ENCODE peak calls at places on chromosomes 3 and 15, in seven cellular contexts. P is fibroblast of pulmonary artery, X is left lung, J is body of pancreas, U is psoas muscle, V is adipocyte, C is upper lobe of right lung. W is an unnamed sample.

GRCh38 chr15:38252481-38253311 is at the start of gene SPRED1:
- DNase-seq in P (peak), X (peak), J (peak), U (peak), V (peak), C (peak), W (peak)

GRCh38 chr3:98690876-98691275 is 72.3 kb upstream of the ST3GAL6 start:
- DNase-seq in P (peak), X (no peak), J (no peak), U (no peak), V (peak), C (no peak), W (peak)

GRCh38 chr3:138640537-138640936 is 32.0 kb downstream of the FAIM start:
- DNase-seq in P (no peak), X (no peak), J (no peak), U (no peak), V (no peak), C (no peak), W (no peak)

GRCh38 chr3:132038198-132038825 is 3.5 kb upstream of the CPNE4 start:
- DNase-seq in P (peak), X (no peak), J (no peak), U (no peak), V (peak), C (no peak), W (peak)

GRCh38 chr3:125075738-125076137 is 19.9 kb upstream of the HEG1 start:
- DNase-seq in P (no peak), X (no peak), J (no peak), U (no peak), V (no peak), C (no peak), W (no peak)

GRCh38 chr3:126979076-126979628 is 3.8 kb upstream of the PLXNA1 start:
- DNase-seq in P (no peak), X (peak), J (no peak), U (no peak), V (no peak), C (no peak), W (peak)

GRCh38 chr15:70505971-70506887 is 257.1 kb downstream of the UACA start:
- DNase-seq in P (no peak), X (no peak), J (no peak), U (no peak), V (no peak), C (peak), W (no peak)

GRCh38 chr15:71802770-71803169 is 7.6 kb upstream of the NR2E3 start:
- DNase-seq in P (no peak), X (no peak), J (peak), U (no peak), V (no peak), C (no peak), W (no peak)

GRCh38 chr3:64329037-64329436 is 103.8 kb upstream of the PRICKLE2 start:
- DNase-seq in P (no peak), X (no peak), J (no peak), U (no peak), V (no peak), C (no peak), W (no peak)

GRCh38 chr3:194279701-194280360 is 71.3 kb downstream of the CPN2 start:
- DNase-seq in P (no peak), X (no peak), J (no peak), U (no peak), V (no peak), C (peak), W (no peak)

GRCh38 chr3:179324270-179324754 is 1.5 kb downstream of the ZNF639 start:
- DNase-seq in P (peak), X (no peak), J (no peak), U (no peak), V (peak), C (no peak), W (peak)

GRCh38 chr3:127577448-127577847 is 13.1 kb downstream of the TPRA1 start:
- DNase-seq in P (no peak), X (no peak), J (no peak), U (no peak), V (no peak), C (no peak), W (no peak)

GRCh38 chr3:192331749-192332385 is 395.5 kb downstream of the FGF12 start:
- DNase-seq in P (no peak), X (no peak), J (no peak), U (no peak), V (no peak), C (no peak), W (no peak)
- H3K4me3 ChIP-seq in P (no peak), X (no peak), J (no peak), U (peak), V (no peak), C (no peak), W (no peak)

DNA sequence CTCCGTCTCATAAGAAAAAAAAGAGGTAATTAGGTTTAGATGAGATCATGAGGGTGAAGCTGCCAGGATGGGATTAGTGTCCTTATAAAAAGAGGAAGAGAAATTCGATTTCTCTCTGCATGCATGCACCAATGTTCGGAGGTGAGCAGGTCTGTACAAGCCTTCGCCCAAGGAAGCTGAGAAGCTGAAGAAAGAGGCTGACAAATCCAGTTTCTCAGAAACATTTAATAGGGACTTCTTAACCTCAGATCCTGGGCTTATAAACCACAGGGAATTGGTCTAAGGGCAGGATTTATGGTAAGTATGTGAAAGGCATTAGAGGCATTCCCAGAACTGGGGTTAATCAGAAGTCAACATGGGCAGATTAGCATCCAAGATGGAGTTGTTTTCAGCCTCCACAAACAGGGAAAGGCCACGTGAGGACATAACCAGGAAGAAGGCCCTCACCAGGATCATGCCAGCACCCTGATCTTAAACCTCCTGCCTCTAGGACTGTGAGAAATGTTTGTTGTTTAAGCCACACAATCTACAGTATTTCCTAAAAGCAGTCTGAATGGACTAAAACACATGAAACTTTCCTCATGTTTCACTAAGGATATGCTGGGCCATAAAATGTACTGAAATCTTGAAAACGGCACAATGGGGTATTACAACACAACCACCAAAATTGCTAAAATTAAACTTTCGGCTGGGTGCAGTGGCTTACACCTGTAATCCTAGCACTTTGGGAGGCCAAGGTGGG is 11.3 kb downstream of the SHISA5 start:
- DNase-seq in P (no peak), X (no peak), J (no peak), U (no peak), V (no peak), C (no peak), W (no peak)
- H3K4me3 ChIP-seq in P (no peak), X (no peak), J (no peak), U (no peak), V (no peak), C (no peak), W (no peak)

DNA sequence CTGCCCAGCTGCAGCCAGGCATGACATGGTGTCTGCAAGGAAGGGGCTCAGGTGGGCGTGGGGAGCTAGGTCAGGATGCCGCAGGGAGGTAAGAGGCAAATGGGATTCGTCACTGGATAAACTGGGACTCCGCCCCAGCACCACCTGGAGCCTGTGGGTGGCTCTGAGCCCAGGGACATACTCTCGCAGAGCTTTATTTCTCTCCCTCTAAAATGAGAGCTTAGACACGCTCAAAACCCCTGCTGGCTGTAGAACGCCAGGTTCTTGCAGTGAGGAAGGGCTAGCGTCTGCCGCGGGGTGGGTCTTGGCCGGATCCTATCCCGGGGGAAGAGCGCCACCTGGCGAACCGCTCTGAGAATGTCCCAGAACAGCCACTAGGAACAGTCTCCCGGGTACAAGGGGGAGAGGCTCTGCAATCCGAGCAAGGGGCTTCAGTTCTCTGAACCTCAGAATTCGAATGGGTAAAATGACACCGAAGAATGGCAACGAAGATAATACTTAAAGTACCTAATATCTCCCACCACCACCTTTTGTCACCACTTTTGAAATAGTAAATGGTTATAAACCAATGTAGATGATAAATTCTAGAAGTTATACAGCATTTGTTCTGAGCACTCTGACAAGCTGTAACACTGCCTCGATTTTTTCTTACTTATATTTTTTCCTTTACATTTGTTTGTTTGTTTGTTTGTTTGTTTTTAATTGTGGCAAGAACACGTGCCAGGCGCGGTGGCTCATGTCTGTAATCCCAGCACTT is 53.2 kb upstream of the SRGAP3 start:
- DNase-seq in P (peak), X (peak), J (peak), U (peak), V (peak), C (peak), W (peak)
- H3K4me3 ChIP-seq in P (no peak), X (no peak), J (no peak), U (peak), V (peak), C (peak), W (peak)

GRCh38 chr3:48446425-48447193 is at the start of gene ATRIP:
- DNase-seq in P (peak), X (peak), J (peak), U (peak), V (peak), C (peak), W (peak)

GRCh38 chr3:48446043-48446424 is 503 bp upstream of the ATRIP start:
- DNase-seq in P (no peak), X (no peak), J (no peak), U (no peak), V (no peak), C (no peak), W (no peak)

GRCh38 chr3:48440590-48440958 is 517 bp downstream of the TMA7 start:
- DNase-seq in P (peak), X (no peak), J (no peak), U (no peak), V (peak), C (no peak), W (no peak)

GRCh38 chr3:48441940-48442339 is 1.9 kb downstream of the TMA7 start:
- DNase-seq in P (no peak), X (no peak), J (no peak), U (no peak), V (no peak), C (no peak), W (no peak)

DNA sequence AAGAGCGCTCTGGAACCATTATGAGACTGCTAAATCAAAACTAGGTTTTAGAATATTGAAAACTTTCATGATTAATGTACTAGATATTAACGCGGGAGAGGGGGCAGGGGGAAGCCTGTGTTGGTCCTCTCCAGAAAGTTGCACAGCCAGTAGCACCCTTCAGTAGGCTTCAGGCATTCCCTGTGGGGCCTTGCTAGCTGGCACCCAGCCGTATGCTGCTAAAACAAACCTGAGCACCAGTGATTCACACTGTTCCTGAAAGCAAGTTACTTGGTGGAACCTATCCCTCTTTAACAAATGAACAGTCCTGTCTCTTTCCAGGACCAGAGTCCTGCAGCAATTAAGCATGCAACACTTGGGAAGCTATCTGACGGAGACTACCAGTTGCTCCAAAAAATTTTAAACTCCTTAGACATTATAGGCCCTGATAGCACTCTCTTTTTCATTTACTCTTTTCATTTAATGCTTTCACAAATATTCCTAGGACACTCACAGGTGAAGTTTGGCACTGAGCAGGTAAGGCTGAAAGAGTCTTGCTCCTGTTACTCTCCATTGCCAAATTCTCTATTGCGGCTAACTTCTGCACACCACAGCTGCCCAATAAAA is 1.2 kb upstream of the ATRIP start:
- DNase-seq in P (no peak), X (no peak), J (no peak), U (no peak), V (no peak), C (no peak), W (peak)
- H3K4me3 ChIP-seq in P (peak), X (peak), J (no peak), U (peak), V (peak), C (no peak), W (peak)

DNA sequence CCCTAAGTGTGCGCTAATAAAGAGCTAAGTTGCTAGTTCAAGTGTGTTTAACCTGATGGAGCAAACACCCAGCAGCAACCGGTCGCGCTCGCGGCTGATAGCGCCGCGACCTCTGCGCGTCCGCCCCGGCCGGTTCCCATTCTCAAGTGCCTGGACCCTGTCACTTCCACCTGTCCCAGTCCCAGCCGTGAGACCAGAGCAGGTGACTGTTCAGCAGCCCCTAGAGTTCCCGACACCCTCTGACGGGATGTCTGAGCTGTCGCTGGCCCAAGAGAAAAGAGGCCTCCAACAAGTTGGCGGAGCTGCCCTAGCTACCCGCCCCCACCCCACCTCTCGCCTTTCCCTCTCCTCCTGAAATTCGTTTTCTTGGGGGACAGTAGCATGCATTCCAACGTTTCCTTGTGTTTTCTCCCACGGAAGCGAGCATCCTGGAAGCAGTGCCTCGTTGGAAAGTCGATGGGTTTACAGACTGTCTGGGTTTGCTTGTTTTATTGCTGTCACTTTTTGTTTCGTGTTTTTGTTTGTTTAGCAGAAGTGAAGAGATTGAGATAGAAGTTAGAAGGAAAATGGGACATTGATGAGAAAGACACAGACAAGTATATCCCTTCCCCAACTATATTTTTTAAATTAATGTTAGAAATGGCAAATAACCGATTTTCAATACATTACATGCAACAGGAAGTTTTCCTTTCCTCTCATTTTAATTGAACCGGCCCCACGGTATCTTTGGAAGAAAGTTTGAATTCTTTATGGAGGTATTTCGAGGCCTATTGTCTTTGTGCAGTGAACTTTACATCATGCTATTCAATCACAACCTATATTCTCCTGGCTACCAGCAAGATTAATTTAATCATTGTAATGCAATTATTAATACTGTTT is 3.2 kb upstream of the MECOM start:
- DNase-seq in P (no peak), X (peak), J (peak), U (no peak), V (no peak), C (peak), W (no peak)
- H3K4me3 ChIP-seq in P (no peak), X (peak), J (no peak), U (no peak), V (no peak), C (peak), W (no peak)

DNA sequence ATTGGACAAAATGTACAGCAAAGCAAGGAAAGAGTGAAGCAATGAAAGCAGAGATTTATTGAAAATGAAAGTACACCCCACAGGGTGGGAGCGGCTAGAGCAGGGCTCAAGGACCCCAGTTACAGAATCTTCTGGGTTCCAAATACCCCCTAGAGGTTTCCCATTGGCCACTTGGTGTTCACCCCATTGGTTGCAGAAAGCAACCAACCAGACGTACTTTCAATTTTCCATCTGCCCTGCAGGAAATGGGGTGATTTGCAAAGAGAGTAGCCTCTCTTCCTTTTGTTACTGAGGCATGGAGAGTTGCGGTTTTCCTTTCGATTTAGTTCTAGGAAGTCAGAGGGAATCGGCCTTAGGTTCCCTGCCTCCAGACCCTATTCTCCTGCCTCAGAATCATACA is 2.4 kb downstream of the PML start:
- DNase-seq in P (peak), X (no peak), J (no peak), U (no peak), V (peak), C (no peak), W (no peak)
- H3K4me3 ChIP-seq in P (peak), X (peak), J (no peak), U (peak), V (peak), C (peak), W (peak)

GRCh38 chr3:169348981-169349942 is 314.2 kb downstream of the MECOM start:
- DNase-seq in P (peak), X (no peak), J (no peak), U (no peak), V (peak), C (no peak), W (peak)
- H3K4me3 ChIP-seq in P (no peak), X (no peak), J (no peak), U (no peak), V (peak), C (no peak), W (no peak)

W was measured in foreskin fibroblast.